ENCODE peak calls at places on chromosomes 11 and 22, in five cellular contexts. B, U, S, Q and M are unnamed samples.
A peak's percentile ranks its signal among the peaks of the same experiment; 100 is the strongest.

GRCh38 chr22:24975813-24976341 is 23.4 kb downstream of the KIAA1671 start:
- DNase-seq in B (no peak), U (no peak), S (no peak), Q (no peak), M (no peak)

GRCh38 chr22:38418589-38418988 is 36.4 kb downstream of the KCNJ4 start:
- DNase-seq in B (no peak), U (no peak), S (no peak), Q (no peak), M (no peak)

GRCh38 chr11:7982582-7983119 is 4.5 kb upstream of the EIF3F start:
- DNase-seq in B (no peak), U (no peak), S (no peak), Q (no peak), M (no peak)

GRCh38 chr22:40954095-40954494 is 2.9 kb downstream of the RBX1 start:
- DNase-seq in B (no peak), U (no peak), S (no peak), Q (no peak), M (no peak)

GRCh38 chr11:94851864-94852581 is 83.9 kb downstream of the AMOTL1 start:
- DNase-seq in B (no peak), U (no peak), S (no peak), Q (no peak), M (no peak)

GRCh38 chr11:74072286-74072685 is 63.4 kb upstream of the UCP3 start:
- DNase-seq in B (no peak), U (no peak), S (no peak), Q (no peak), M (no peak)

GRCh38 chr11:130523609-130524008 is 75.2 kb downstream of the ADAMTS15 start:
- DNase-seq in B (no peak), U (peak; percentile 61), S (no peak), Q (peak; percentile 73), M (no peak)

GRCh38 chr22:37498289-37498909 is 12.2 kb upstream of the MFNG start:
- DNase-seq in B (peak; percentile 64), U (no peak), S (no peak), Q (no peak), M (peak; percentile 71)

GRCh38 chr11:10641314-10642206 is 52.0 kb downstream of the IRAG1 start:
- DNase-seq in B (no peak), U (no peak), S (no peak), Q (no peak), M (no peak)

GRCh38 chr11:35214792-35215193 is 75.8 kb downstream of the CD44 start:
- DNase-seq in B (no peak), U (peak; percentile 88), S (no peak), Q (peak; percentile 95), M (no peak)

GRCh38 chr11:103907136-103907535 is 129.3 kb upstream of the DDI1 start:
- DNase-seq in B (no peak), U (no peak), S (no peak), Q (no peak), M (no peak)

GRCh38 chr22:32480238-32480637 is 5.6 kb downstream of the FBXO7 start:
- DNase-seq in B (no peak), U (no peak), S (no peak), Q (no peak), M (no peak)

GRCh38 chr11:14029971-14030531 is 67.5 kb downstream of the SPON1 start:
- DNase-seq in B (peak; percentile 60), U (peak; percentile 14), S (peak; percentile 59), Q (peak; percentile 3), M (no peak)

GRCh38 chr11:26580929-26581328 is 8.9 kb upstream of the MUC15 start:
- DNase-seq in B (no peak), U (no peak), S (no peak), Q (peak; percentile 79), M (no peak)

GRCh38 chr22:42797021-42797420 is 60.1 kb downstream of the ARFGAP3 start:
- DNase-seq in B (no peak), U (no peak), S (no peak), Q (no peak), M (no peak)

GRCh38 chr11:35588627-35589026 is 29.6 kb upstream of the FJX1 start:
- DNase-seq in B (no peak), U (no peak), S (no peak), Q (peak; percentile 87), M (no peak)

GRCh38 chr22:21028277-21029251 is 3.8 kb downstream of the SLC7A4 start:
- DNase-seq in B (no peak), U (no peak), S (no peak), Q (no peak), M (no peak)

GRCh38 chr22:42430486-42431125 is 1.6 kb downstream of the NFAM1 start:
- DNase-seq in B (no peak), U (no peak), S (no peak), Q (no peak), M (no peak)

GRCh38 chr11:34492806-34493414 is 20.7 kb downstream of the ELF5 start:
- DNase-seq in B (peak; percentile 71), U (no peak), S (no peak), Q (peak; percentile 51), M (peak; percentile 54)

GRCh38 chr22:31302021-31302420 is 9.7 kb upstream of the PIK3IP1 start:
- DNase-seq in B (no peak), U (no peak), S (no peak), Q (no peak), M (no peak)